ENCODE peak calls at places on chromosomes 5 and 9, in ten cellular contexts. S is upper lobe of left lung, C is sigmoid colon, T is stomach, J is H1, L is SK-N-SH, Q is HL-60, O is suprapubic skin, R is endothelial cell of umbilical vein, Z is HepG2. H is an unnamed sample.
A peak's percentile ranks its signal among the peaks of the same experiment; 100 is the strongest.

GRCh38 chr5:166427211-166427610 is 1864.2 kb upstream of the WWC1 start:
- DNase-seq in T (no peak), R (no peak), L (no peak), J (no peak), C (no peak), Q (no peak), Z (no peak), S (no peak), O (no peak), H (no peak)

GRCh38 chr5:175109058-175109755 is 334.8 kb downstream of the DRD1 start:
- DNase-seq in Z (no peak), C (no peak), S (no peak), L (no peak), J (no peak), O (no peak), Q (no peak), R (no peak), T (no peak), H (no peak)

GRCh38 chr5:52989025-52989780 is at the start of gene ITGA2:
- DNase-seq in J (no peak), R (peak; percentile 67), C (peak; percentile 68), L (peak; percentile 77), S (peak; percentile 92), O (peak; percentile 71), Z (peak; percentile 74), T (peak; percentile 61), Q (no peak), H (peak; percentile 84)

GRCh38 chr5:159430361-159431018 is 100.2 kb upstream of the IL12B start:
- DNase-seq in Z (no peak), R (no peak), S (no peak), J (no peak), T (no peak), L (no peak), Q (no peak), C (no peak), O (no peak), H (no peak)

GRCh38 chr9:114047717-114048116 is 30.4 kb downstream of the AMBP start:
- DNase-seq in Z (peak; percentile 68), C (peak; percentile 19), S (no peak), L (no peak), Q (no peak), R (peak; percentile 19), J (no peak), O (peak; percentile 46), T (peak; percentile 40), H (no peak)

GRCh38 chr5:113123563-113123962 is 147.0 kb downstream of the DCP2 start:
- DNase-seq in S (no peak), R (peak; percentile 22), O (no peak), L (no peak), T (no peak), Z (peak; percentile 13), Q (no peak), J (no peak), C (no peak), H (no peak)

GRCh38 chr5:168315991-168316578 is 24.6 kb downstream of the WWC1 start:
- DNase-seq in O (no peak), C (no peak), Q (no peak), T (peak; percentile 87), L (no peak), S (no peak), R (no peak), J (no peak), Z (peak; percentile 86), H (peak; percentile 64)

GRCh38 chr5:123950701-123951100 is 438.7 kb downstream of the CSNK1G3 start:
- DNase-seq in L (no peak), C (no peak), Q (no peak), J (no peak), T (no peak), Z (no peak), O (no peak), S (no peak), R (no peak), H (no peak)

GRCh38 chr5:105134328-105134727 is 1571.7 kb upstream of the NUDT12 start:
- DNase-seq in T (no peak), Z (no peak), L (no peak), O (no peak), J (no peak), R (no peak), C (no peak), S (no peak), Q (no peak), H (no peak)

GRCh38 chr5:121797677-121798518 is 53.8 kb upstream of the FTMT start:
- DNase-seq in C (no peak), Q (no peak), Z (no peak), S (no peak), T (no peak), L (no peak), O (no peak), R (no peak), J (no peak), H (no peak)

GRCh38 chr5:52784741-52785140 is 3.0 kb upstream of the ITGA1 start:
- DNase-seq in T (no peak), S (no peak), C (no peak), R (no peak), J (no peak), L (no peak), O (no peak), Z (no peak), Q (no peak), H (no peak)

GRCh38 chr5:111066261-111066938 is 5.1 kb upstream of the TSLP start:
- DNase-seq in T (no peak), C (no peak), S (no peak), R (peak; percentile 88), Z (no peak), O (no peak), L (no peak), J (no peak), Q (no peak), H (no peak)

GRCh38 chr5:134550271-134551214 is 25.1 kb downstream of the JADE2 start:
- DNase-seq in Z (no peak), R (no peak), L (no peak), O (no peak), J (no peak), Q (no peak), S (no peak), T (peak; percentile 55), C (no peak), H (no peak)

GRCh38 chr5:145825751-145826180 is 9.4 kb downstream of the PRELID2 start:
- DNase-seq in C (no peak), R (peak; percentile 56), T (no peak), O (no peak), Q (peak; percentile 8), L (peak; percentile 42), Z (peak; percentile 61), J (no peak), S (no peak), H (no peak)

GRCh38 chr5:146291421-146292074 is 47.1 kb upstream of the POU4F3 start:
- DNase-seq in Q (no peak), J (no peak), R (peak; percentile 47), C (no peak), T (no peak), S (no peak), Z (peak; percentile 64), O (no peak), L (peak; percentile 56), H (no peak)

GRCh38 chr5:100904259-100904822 is 1.3 kb upstream of the ST8SIA4 start:
- DNase-seq in J (no peak), Z (no peak), O (no peak), T (peak; percentile 26), R (no peak), Q (no peak), L (no peak), S (no peak), C (peak; percentile 63), H (peak; percentile 80)

GRCh38 chr5:97986069-97986468 is 787.4 kb upstream of the RGMB start:
- DNase-seq in R (peak; percentile 9), O (no peak), S (no peak), Z (no peak), C (no peak), J (peak; percentile 7), Q (no peak), L (no peak), T (no peak), H (no peak)

GRCh38 chr9:129703667-129704355 is 38.4 kb downstream of the PRRX2 start:
- DNase-seq in O (peak; percentile 79), J (no peak), C (peak; percentile 82), L (no peak), S (no peak), Z (no peak), T (no peak), R (no peak), Q (no peak), H (no peak)

GRCh38 chr5:171826132-171826531 is 40.5 kb downstream of the SMIM23 start:
- DNase-seq in S (no peak), J (no peak), C (no peak), Q (no peak), Z (no peak), L (no peak), R (no peak), T (no peak), O (no peak), H (peak; percentile 4)

GRCh38 chr9:126647585-126648110 is 33.9 kb downstream of the LMX1B start:
- DNase-seq in O (no peak), J (no peak), Z (no peak), T (no peak), L (no peak), S (no peak), R (no peak), C (no peak), Q (no peak), H (no peak)
- H3K27me3 ChIP-seq in O (peaks cover 76% of the 10 kb centered on the region), J (peaks cover 11% of the 10 kb centered on the region), Z (peaks cover 96% of the 10 kb centered on the region), T (no peaks in the 10 kb centered on the region), L (peaks cover 98% of the 10 kb centered on the region), S (peaks cover 21% of the 10 kb centered on the region), R (peaks cover 74% of the 10 kb centered on the region), C (peaks cover 15% of the 10 kb centered on the region), Q (peaks cover 49% of the 10 kb centered on the region), H (peaks cover 97% of the 10 kb centered on the region)

GRCh38 chr9:5671711-5672353 is 42.9 kb downstream of the RIC1 start:
- DNase-seq in R (no peak), C (no peak), J (no peak), Z (no peak), T (no peak), Q (no peak), S (no peak), O (no peak), L (no peak), H (no peak)
- TF ChIP-seq POLR2AphosphoS5 in R (no peak), C (no peak), J (no peak), Z (no peak), T (no peak), Q (no peak), S (no peak), O (no peak), L (no peak), H (no peak)

GRCh38 chr9:136014928-136015633 is 53.9 kb upstream of the UBAC1 start:
- DNase-seq in J (no peak), O (no peak), R (no peak), C (peak; percentile 56), Q (no peak), S (peak; percentile 68), L (peak; percentile 18), T (no peak), Z (no peak), H (peak; percentile 60)
- H3K27me3 ChIP-seq in J (no peaks in the 10 kb centered on the region), O (no peaks in the 10 kb centered on the region), R (no peaks in the 10 kb centered on the region), C (no peaks in the 10 kb centered on the region), Q (no peaks in the 10 kb centered on the region), S (no peaks in the 10 kb centered on the region), L (no peaks in the 10 kb centered on the region), T (no peaks in the 10 kb centered on the region), Z (no peaks in the 10 kb centered on the region), H (no peaks in the 10 kb centered on the region)

DNA sequence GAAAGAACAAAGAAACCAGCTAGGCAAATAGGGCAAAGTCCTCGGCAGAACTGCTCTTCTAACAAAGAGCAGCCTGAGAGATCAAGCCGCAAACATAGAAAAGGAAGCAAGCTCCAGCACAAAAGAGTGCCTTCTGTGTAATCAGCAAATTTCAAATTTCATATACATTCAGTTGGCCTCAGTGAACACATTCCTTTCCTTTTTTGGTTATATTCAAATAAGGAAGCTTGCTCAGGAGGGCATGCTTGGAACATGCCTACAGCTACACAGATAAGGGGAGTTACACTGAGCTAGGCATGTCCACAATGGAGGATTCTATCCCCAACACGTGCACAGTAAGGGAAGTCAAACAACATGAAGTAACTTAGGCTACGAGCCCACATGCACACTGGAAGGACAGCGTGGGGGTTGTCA is 23.4 kb downstream of the IL33 start:
- DNase-seq in S (no peak), Q (no peak), L (no peak), O (no peak), T (no peak), Z (peak; percentile 94), R (no peak), C (no peak), J (no peak), H (no peak)
- TF ChIP-seq POLR2AphosphoS5 in S (no peak), Q (no peak), L (no peak), O (no peak), T (no peak), Z (no peak), R (no peak), C (no peak), J (no peak), H (no peak)

H was measured in spleen.